ENCODE peak calls at places on chromosomes 3 and 15, in five cellular contexts. Y, C, I, E and X are unnamed samples. For H3K9me3 and H3K4me1, the result is how much of the 10 kb centered on the place peaks cover.

GRCh38 chr3:152183473-152183872 is 85.3 kb upstream of the MBNL1 start:
- DNase-seq in Y (no peak), C (peak), I (no peak), E (peak), X (no peak)

GRCh38 chr3:100556656-100557310 is 52.6 kb upstream of the ADGRG7 start:
- DNase-seq in Y (no peak), C (peak), I (no peak), E (no peak), X (no peak)

GRCh38 chr3:49422379-49423248 is at the start of gene AMT:
- DNase-seq in Y (peak), C (peak), I (no peak), E (no peak), X (peak)

GRCh38 chr15:64981812-64982431 is 7.8 kb downstream of the SPG21 start:
- DNase-seq in Y (peak), C (no peak), I (no peak), E (no peak), X (no peak)

GRCh38 chr15:75307778-75308390 is 25.2 kb downstream of the GOLGA6D start:
- DNase-seq in Y (peak), C (no peak), I (peak), E (peak), X (peak)

GRCh38 chr3:105866656-105867653 is 1.9 kb downstream of the CBLB start:
- DNase-seq in Y (no peak), C (peak), I (no peak), E (peak), X (no peak)

GRCh38 chr3:16186081-16186480 is 11.6 kb downstream of the GALNT15 start:
- DNase-seq in Y (no peak), C (peak), I (no peak), E (no peak), X (no peak)

GRCh38 chr3:168047190-168047795 is 48.4 kb downstream of the GOLIM4 start:
- DNase-seq in Y (no peak), C (peak), I (peak), E (no peak), X (no peak)

GRCh38 chr15:38130200-38130567 is 122.5 kb upstream of the SPRED1 start:
- DNase-seq in Y (no peak), C (no peak), I (no peak), E (no peak), X (no peak)

GRCh38 chr3:131083190-131083863 is 56.6 kb downstream of the NEK11 start:
- DNase-seq in Y (no peak), C (no peak), I (no peak), E (peak), X (no peak)

GRCh38 chr3:49469037-49469875 is 811 bp upstream of the DAG1 start:
- DNase-seq in Y (peak), C (peak), I (peak), E (peak), X (peak)

GRCh38 chr3:105385868-105386508 is 19.3 kb downstream of the ALCAM start:
- DNase-seq in Y (no peak), C (no peak), I (no peak), E (no peak), X (no peak)

GRCh38 chr3:159824341-159824740 is 164.3 kb upstream of the IL12A start:
- DNase-seq in Y (no peak), C (peak), I (peak), E (peak), X (no peak)

GRCh38 chr3:11198495-11198894 is 44.2 kb downstream of the HRH1 start:
- DNase-seq in Y (no peak), C (no peak), I (no peak), E (no peak), X (no peak)

GRCh38 chr3:184241447-184242296 is 7.1 kb downstream of the ALG3 start:
- DNase-seq in Y (peak), C (peak), I (no peak), E (peak), X (peak)

GRCh38 chr15:81378438-81378837 is 4.4 kb upstream of the TMC3 start:
- DNase-seq in Y (no peak), C (no peak), I (no peak), E (no peak), X (no peak)

GRCh38 chr3:147089286-147089685 is 317.1 kb downstream of the ZIC4 start:
- DNase-seq in Y (no peak), C (no peak), I (no peak), E (no peak), X (no peak)

GRCh38 chr3:196694202-196694638 is 17.8 kb downstream of the CEP19 start:
- DNase-seq in Y (no peak), C (peak), I (peak), E (no peak), X (no peak)

GRCh38 chr3:125143982-125144652 is 68.4 kb downstream of the SLC12A8 start:
- DNase-seq in Y (no peak), C (no peak), I (no peak), E (peak), X (no peak)

GRCh38 chr15:42591238-42591936 is 16.0 kb downstream of the STARD9 start:
- DNase-seq in Y (no peak), C (peak), I (peak), E (no peak), X (no peak)

GRCh38 chr3:33490641-33491241 is 50.5 kb upstream of the UBP1 start:
- DNase-seq in Y (no peak), C (no peak), I (no peak), E (no peak), X (no peak)

GRCh38 chr15:89218531-89218930 is 2.8 kb downstream of the RLBP1 start:
- DNase-seq in Y (no peak), C (no peak), I (no peak), E (no peak), X (no peak)

GRCh38 chr15:89217686-89218376 is 3.5 kb downstream of the RLBP1 start:
- DNase-seq in Y (no peak), C (no peak), I (no peak), E (no peak), X (no peak)

GRCh38 chr15:89217031-89217430 is 4.3 kb downstream of the RLBP1 start:
- DNase-seq in Y (no peak), C (no peak), I (no peak), E (no peak), X (no peak)

GRCh38 chr15:89225588-89225987 is 4.2 kb upstream of the RLBP1 start:
- DNase-seq in Y (no peak), C (no peak), I (no peak), E (no peak), X (no peak)

DNA sequence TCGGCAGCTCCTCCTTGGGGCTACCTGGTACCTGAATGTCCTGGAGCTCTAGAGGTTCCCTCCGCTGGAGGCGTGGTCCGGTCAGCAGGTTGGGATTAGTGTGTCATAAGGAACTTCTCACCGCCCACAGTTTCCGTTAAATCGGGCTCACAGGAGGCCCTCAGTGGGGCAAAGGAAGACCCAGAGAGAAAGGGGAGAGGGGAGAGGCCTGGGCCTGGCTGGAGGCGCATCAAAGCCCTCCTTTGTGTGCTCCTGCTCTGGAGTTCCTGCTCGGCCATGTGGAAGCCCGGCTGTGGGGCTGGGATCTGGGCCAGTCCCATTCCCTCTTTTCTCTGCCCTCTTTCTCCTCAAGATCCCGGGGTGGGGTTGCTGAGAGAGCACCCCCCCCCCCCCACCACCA is at the start of gene RLBP1:
- DNase-seq in Y (no peak), C (no peak), I (no peak), E (no peak), X (no peak)
- H3K9me3 ChIP-seq in Y (under half), C (under half), I (under half), E (under half), X (under half)

GRCh38 chr3:52056521-52056967 is at the start of gene DUSP7:
- DNase-seq in Y (peak), C (peak), I (peak), E (peak), X (peak)
- H3K4me1 ChIP-seq in Y (under half), C (under half), I (under half), E (under half), X (under half)

GRCh38 chr15:22226034-22226790 is 145.9 kb downstream of the OR4M2 start:
- DNase-seq in Y (no peak), C (no peak), I (no peak), E (no peak), X (peak)
- H3K9me3 ChIP-seq in Y (under half), C (half or more), I (under half), E (under half), X (under half)

DNA sequence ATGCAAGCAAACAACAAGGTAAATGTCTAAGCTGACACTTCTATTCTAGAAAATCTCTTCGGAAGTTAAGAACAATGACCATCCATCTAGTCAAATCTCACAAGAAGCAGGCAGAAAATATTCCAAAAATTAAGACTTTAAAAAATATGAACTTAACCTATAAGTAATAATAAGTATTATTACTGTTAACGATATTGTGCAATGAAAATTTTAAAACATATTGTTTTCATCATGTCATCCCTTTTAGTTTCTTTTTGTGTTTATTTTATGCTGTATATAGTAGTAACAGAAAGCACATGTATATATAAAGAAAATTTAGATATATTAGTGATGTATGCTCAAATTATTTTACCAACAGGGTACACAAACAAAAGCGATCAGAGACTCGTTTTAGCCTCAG is 4.1 kb downstream of the HDGFL3 start:
- DNase-seq in Y (no peak), C (no peak), I (no peak), E (no peak), X (no peak)
- H3K4me1 ChIP-seq in Y (under half), C (under half), I (under half), E (under half), X (under half)

GRCh38 chr15:79916424-79916823 is 19.6 kb upstream of the MTHFS start:
- DNase-seq in Y (no peak), C (no peak), I (no peak), E (no peak), X (no peak)
- H3K9me3 ChIP-seq in Y (under half), C (under half), I (half or more), E (under half), X (half or more)

DNA sequence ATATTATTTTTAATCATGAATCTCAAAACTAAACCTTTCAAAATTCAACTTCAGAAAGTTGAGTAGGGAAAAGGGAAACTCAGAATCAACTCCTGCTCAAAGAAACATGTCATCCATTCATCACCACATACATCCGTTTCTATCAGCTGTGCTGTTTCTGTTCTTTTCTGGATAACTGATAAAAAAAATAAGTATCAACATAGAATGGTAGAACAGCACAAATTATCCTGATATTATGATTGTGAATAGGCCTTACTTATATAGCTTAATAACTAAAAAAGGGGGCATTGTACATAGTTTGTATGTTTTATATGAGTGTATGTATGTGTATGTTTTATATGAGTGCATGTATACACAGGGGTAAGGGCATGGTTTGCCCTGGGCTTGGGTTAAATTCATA is 3.1 kb downstream of the TM4SF1 start:
- DNase-seq in Y (no peak), C (no peak), I (no peak), E (no peak), X (no peak)
- H3K4me1 ChIP-seq in Y (under half), C (under half), I (half or more), E (under half), X (under half)

GRCh38 chr15:99593070-99593469 is 27.3 kb downstream of the MEF2A start:
- DNase-seq in Y (no peak), C (no peak), I (no peak), E (no peak), X (no peak)
- H3K9me3 ChIP-seq in Y (under half), C (under half), I (under half), E (under half), X (under half)

DNA sequence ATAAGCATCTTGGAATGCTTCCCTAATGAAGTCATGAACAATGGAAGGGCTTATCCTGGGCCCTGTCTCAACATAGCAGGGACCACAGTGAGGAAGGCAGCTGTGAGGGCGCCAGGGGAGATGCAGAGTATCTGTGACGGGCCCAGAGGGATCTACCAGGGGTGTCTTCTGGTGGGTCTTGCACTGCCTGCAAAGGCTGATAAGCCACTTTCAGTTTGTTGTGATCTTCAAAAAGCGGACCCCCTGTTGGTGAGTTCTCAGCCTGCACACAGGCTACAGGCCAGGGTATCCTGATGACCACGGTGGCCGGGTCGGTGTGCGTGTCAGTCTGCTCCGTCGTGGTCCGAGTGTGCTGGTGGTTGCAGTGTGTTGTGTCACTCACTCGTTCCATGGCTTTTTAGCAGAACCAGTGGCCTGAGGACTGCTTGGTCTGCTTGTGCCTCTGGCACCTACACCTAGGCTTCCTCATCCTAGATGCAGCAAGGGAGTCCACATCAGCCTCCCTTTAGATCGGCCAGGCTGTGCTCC is 46.8 kb downstream of the CHDH start:
- DNase-seq in Y (no peak), C (peak), I (no peak), E (no peak), X (peak)
- H3K4me1 ChIP-seq in Y (under half), C (under half), I (under half), E (under half), X (under half)

DNA sequence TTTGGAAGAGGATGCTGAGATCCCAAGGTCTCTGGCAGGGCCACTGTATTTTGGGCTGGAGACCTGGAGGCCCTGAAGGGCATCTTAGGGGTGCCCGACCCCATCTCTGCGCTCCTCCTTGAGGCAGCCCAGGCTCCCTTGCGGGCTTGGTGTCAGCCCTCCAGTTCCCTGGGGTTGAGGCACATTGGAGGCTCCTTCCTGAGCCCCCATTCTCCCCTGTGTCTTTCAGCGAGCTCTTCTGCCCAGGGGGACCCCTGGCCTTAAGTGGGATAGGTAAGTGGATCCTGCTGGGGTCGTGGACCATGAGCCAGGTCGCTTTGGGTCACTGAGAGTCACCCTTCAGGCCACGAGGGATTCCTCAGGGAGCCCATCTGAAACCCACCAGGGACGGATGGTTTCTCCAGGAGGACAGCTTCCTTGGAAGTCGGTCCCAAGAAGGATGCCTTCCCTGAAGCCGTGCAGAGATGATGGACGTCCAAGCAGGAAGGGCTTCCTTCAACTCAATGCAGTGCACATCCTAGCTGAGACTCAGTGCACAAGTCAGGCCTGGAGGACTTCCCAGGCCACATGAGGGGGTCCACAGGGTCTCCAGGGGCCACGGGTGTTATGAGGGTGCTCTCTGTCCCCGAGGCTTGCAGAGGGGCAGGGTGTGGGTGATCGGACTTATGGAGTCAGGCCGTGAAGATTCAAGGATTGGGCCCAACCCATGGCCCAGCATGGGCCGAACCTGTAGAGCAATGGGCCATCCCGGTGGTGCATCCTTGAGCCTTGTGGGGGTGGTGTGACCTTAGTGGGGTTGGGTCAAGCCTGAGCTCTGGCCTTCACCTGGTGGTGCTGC is 224.3 kb downstream of the SNRPN start:
- DNase-seq in Y (peak), C (no peak), I (no peak), E (no peak), X (peak)
- H3K9me3 ChIP-seq in Y (under half), C (half or more), I (under half), E (under half), X (under half)

GRCh38 chr3:171875923-171876412 is 32.8 kb downstream of the TMEM212 start:
- DNase-seq in Y (no peak), C (peak), I (no peak), E (no peak), X (no peak)
- H3K4me1 ChIP-seq in Y (under half), C (under half), I (half or more), E (under half), X (under half)